ENCODE peak calls at places on chromosome 22, in four cellular contexts. V is A549, A is K562, M is GM12878. T is an unnamed sample.

GRCh38 chr22:44261861-44262595 is 50.7 kb downstream of the SHISAL1 start:
- DNase-seq in M (no peak), V (no peak), A (no peak), T (no peak)

GRCh38 chr22:40709752-40710413 is 30.6 kb downstream of the MCHR1 start:
- DNase-seq in V (no peak), A (no peak), M (no peak), T (no peak)

GRCh38 chr22:36486619-36487384 is 5.4 kb upstream of the TXN2 start:
- DNase-seq in V (no peak), A (peak; percentile 22), M (no peak), T (peak; percentile 53)

GRCh38 chr22:19058713-19059451 is 63.3 kb downstream of the DGCR2 start:
- DNase-seq in A (no peak), V (no peak), M (no peak), T (no peak)

GRCh38 chr22:46444390-46444854 is 93.0 kb downstream of the CELSR1 start:
- DNase-seq in V (no peak), M (no peak), A (no peak), T (peak; percentile 65)

GRCh38 chr22:38219644-38220043 is 17.9 kb downstream of the MAFF start:
- DNase-seq in A (no peak), V (no peak), M (no peak), T (no peak)

GRCh38 chr22:21446128-21446826 is 20.9 kb upstream of the TMEM191C start:
- DNase-seq in M (no peak), A (no peak), V (no peak), T (no peak)

GRCh38 chr22:47154621-47155081 is 392.2 kb downstream of the TBC1D22A start:
- DNase-seq in A (no peak), M (no peak), V (no peak), T (no peak)

GRCh38 chr22:47195676-47196492 is 433.4 kb downstream of the TBC1D22A start:
- DNase-seq in V (no peak), M (no peak), A (no peak), T (no peak)

GRCh38 chr22:46500201-46500600 is 37.2 kb downstream of the CELSR1 start:
- DNase-seq in A (no peak), V (no peak), M (no peak), T (no peak)

GRCh38 chr22:23686416-23687024 is 4.3 kb upstream of the RGL4 start:
- DNase-seq in A (no peak), M (no peak), V (no peak), T (no peak)

GRCh38 chr22:23690713-23691112 is at the start of gene RGL4:
- DNase-seq in V (no peak), M (no peak), A (no peak), T (no peak)

GRCh38 chr22:23688571-23688970 is 2.2 kb upstream of the RGL4 start:
- DNase-seq in M (no peak), V (no peak), A (no peak), T (no peak)

GRCh38 chr22:23689414-23689813 is 1.4 kb upstream of the RGL4 start:
- DNase-seq in A (no peak), M (no peak), V (no peak), T (no peak)

DNA sequence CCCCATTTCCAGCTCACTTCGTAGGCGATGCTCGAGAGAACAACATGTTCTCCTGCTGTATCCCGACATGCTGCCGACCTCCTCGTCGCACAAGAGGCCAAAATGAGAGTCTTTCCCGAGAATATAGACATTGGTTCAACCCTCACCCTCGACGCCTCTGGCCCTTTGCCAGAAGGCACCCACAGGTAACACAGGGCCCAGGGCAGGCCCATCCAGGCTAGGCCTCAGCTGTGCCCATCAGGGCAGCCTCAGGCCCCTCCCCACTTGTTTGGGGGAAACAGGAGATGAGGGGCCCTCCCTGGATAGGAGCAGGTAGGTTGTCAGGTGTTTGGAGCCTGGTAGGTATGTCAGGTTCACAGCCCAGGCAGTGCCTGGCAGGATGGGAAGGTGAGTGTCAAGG is 2.7 kb upstream of the RGL4 start:
- DNase-seq in V (no peak), A (no peak), M (no peak), T (no peak)
- TF ChIP-seq CHD2 in V (no peak), A (no peak), M (no peak), T (no peak)

DNA sequence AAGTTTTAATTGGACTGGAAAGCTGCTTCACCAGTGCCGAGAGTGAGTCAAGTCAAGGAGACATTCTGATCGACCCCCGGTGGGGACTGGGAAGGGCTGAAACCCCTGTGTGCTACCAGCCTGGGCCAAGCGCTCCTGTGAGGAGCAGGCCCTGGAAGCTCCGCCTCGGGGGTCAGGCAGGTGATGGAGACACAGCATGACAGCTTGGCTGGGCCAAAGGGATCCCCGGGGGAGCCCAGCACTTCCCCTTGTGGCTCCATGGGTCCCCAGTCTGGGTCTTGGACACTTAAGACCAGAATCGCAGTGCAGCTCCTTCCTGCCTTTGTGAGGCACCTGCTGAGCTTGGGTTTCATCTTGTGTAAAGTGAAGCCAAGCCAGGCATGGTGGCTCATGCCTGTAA is 89.2 kb downstream of the MORC2 start:
- DNase-seq in M (no peak), A (peak; percentile 17), V (no peak), T (no peak)
- TF ChIP-seq ESRRA in M (no peak), A (no peak), V (no peak), T (no peak)

GRCh38 chr22:27863001-27863400 is 56.1 kb downstream of the PITPNB start:
- DNase-seq in M (no peak), V (no peak), A (no peak), T (no peak)
- TF ChIP-seq USF2 in M (no peak), V (no peak), A (no peak), T (no peak)

GRCh38 chr22:31876156-31877035 is 67.9 kb upstream of the YWHAH start:
- DNase-seq in M (no peak), V (no peak), A (no peak), T (no peak)
- TF ChIP-seq CHD2 in M (no peak), V (no peak), A (no peak), T (no peak)

T was measured in HepG2.